ENCODE peak calls at places on chromosomes 7 and 10, in five cellular contexts. G, H, Z, F and E are unnamed samples.

GRCh38 chr10:58662314-58662713 is 149.6 kb downstream of the BICC1 start:
- DNase-seq in G (no peak), F (no peak), Z (no peak), H (no peak), E (no peak)

GRCh38 chr10:70500812-70501301 is 22.3 kb downstream of the PALD1 start:
- DNase-seq in G (no peak), Z (no peak), H (no peak), F (no peak), E (no peak)

GRCh38 chr10:71211759-71212248 is 566 bp upstream of the UNC5B start:
- DNase-seq in H (no peak), Z (no peak), G (no peak), F (no peak), E (no peak)

GRCh38 chr7:121099572-121099971 is 111.1 kb downstream of the CPED1 start:
- DNase-seq in Z (no peak), F (no peak), G (no peak), H (no peak), E (no peak)

GRCh38 chr10:1661861-1662260 is 75.5 kb downstream of the ADARB2 start:
- DNase-seq in F (no peak), Z (no peak), G (no peak), H (no peak), E (no peak)

GRCh38 chr7:139869886-139870285 is 40.8 kb downstream of the TBXAS1 start:
- DNase-seq in Z (no peak), F (no peak), H (no peak), G (no peak), E (no peak)

GRCh38 chr10:117543999-117544728 is 1.6 kb downstream of the EMX2 start:
- DNase-seq in Z (no peak), F (peak; percentile 67), H (no peak), G (no peak), E (no peak)

GRCh38 chr10:68586622-68587325 is 26.6 kb downstream of the TET1 start:
- DNase-seq in G (no peak), H (no peak), F (no peak), Z (no peak), E (no peak)

GRCh38 chr10:86992929-86993328 is 24.6 kb downstream of the ADIRF start:
- DNase-seq in H (no peak), G (no peak), Z (no peak), F (no peak), E (no peak)

GRCh38 chr10:19412531-19412930 is 363.9 kb downstream of the MALRD1 start:
- DNase-seq in Z (no peak), H (no peak), G (no peak), F (no peak), E (peak; percentile 7)

GRCh38 chr7:18125536-18125935 is 97.9 kb upstream of the PRPS1L1 start:
- DNase-seq in Z (no peak), G (no peak), H (no peak), F (no peak), E (no peak)

GRCh38 chr7:113071465-113071864 is 15.2 kb downstream of the GPR85 start:
- DNase-seq in G (no peak), H (no peak), Z (no peak), F (no peak), E (no peak)

GRCh38 chr10:46223064-46223480 is 63.7 kb upstream of the ANTXRL start:
- DNase-seq in G (no peak), F (no peak), H (no peak), Z (no peak), E (no peak)

GRCh38 chr10:66349726-66350125 is 576.1 kb upstream of the LRRTM3 start:
- DNase-seq in G (no peak), H (no peak), F (no peak), Z (no peak), E (no peak)

GRCh38 chr7:112071856-112072255 is 134.3 kb downstream of the DOCK4 start:
- DNase-seq in Z (no peak), F (no peak), H (no peak), G (no peak), E (no peak)

GRCh38 chr10:33099748-33100147 is 141.7 kb upstream of the ITGB1 start:
- DNase-seq in F (no peak), H (no peak), G (no peak), Z (no peak), E (no peak)

GRCh38 chr7:107332488-107333269 is 137.2 kb upstream of the GPR22 start:
- DNase-seq in G (no peak), F (no peak), H (no peak), Z (no peak), E (no peak)

GRCh38 chr10:30386801-30387588 is 37.9 kb upstream of the MTPAP start:
- DNase-seq in G (no peak), H (no peak), F (no peak), Z (no peak), E (no peak)

GRCh38 chr10:49743464-49744075 is 18.6 kb downstream of the OGDHL start:
- DNase-seq in Z (no peak), H (no peak), F (no peak), G (no peak), E (peak; percentile 10)

GRCh38 chr7:10703059-10703458 is 270.6 kb upstream of the PHF14 start:
- DNase-seq in G (no peak), F (no peak), H (no peak), Z (no peak), E (no peak)

GRCh38 chr10:7260412-7260900 is 150.4 kb downstream of the SFMBT2 start:
- DNase-seq in G (no peak), Z (no peak), F (no peak), H (no peak), E (no peak)

GRCh38 chr7:78130443-78131200 is 332.0 kb downstream of the PHTF2 start:
- DNase-seq in Z (no peak), F (no peak), H (no peak), G (no peak), E (no peak)

GRCh38 chr7:70808876-70809275 is 323.1 kb upstream of the GALNT17 start:
- DNase-seq in F (no peak), Z (no peak), H (no peak), G (no peak), E (no peak)

GRCh38 chr10:71964669-71965515 is 697 bp downstream of the CHST3 start:
- DNase-seq in F (peak; percentile 93), G (no peak), H (peak; percentile 41), Z (no peak), E (no peak)

GRCh38 chr10:3625959-3626751 is 158.9 kb downstream of the KLF6 start:
- DNase-seq in H (no peak), F (no peak), Z (no peak), G (no peak), E (no peak)